ENCODE peak calls at places on chromosomes 11 and 22, in seven cellular contexts. S is AG09319, B is fibroblast of pulmonary artery, P is cardiac muscle cell, M is body of pancreas, X is fibroblast of the aortic adventitia, R is neural crest cell. Y is an unnamed sample.

GRCh38 chr22:49243335-49243734 is 584.3 kb downstream of the BRD1 start:
- DNase-seq in S (no peak), B (no peak), P (no peak), M (no peak), X (no peak), R (no peak), Y (no peak)

GRCh38 chr22:46846832-46847355 is 84.4 kb downstream of the TBC1D22A start:
- DNase-seq in S (no peak), B (no peak), P (no peak), M (no peak), X (no peak), R (no peak), Y (no peak)

GRCh38 chr11:59179121-59179520 is 7.2 kb downstream of the DTX4 start:
- DNase-seq in S (no peak), B (no peak), P (no peak), M (no peak), X (no peak), R (no peak), Y (no peak)

GRCh38 chr11:42521994-42522393 is 789.8 kb upstream of the API5 start:
- DNase-seq in S (no peak), B (peak), P (no peak), M (no peak), X (peak), R (no peak), Y (no peak)

GRCh38 chr11:45652781-45653180 is 12.6 kb downstream of the CHST1 start:
- DNase-seq in S (peak), B (peak), P (no peak), M (no peak), X (peak), R (no peak), Y (no peak)

GRCh38 chr11:35373284-35373933 is 45.9 kb downstream of the SLC1A2 start:
- DNase-seq in S (no peak), B (no peak), P (no peak), M (peak), X (no peak), R (no peak), Y (no peak)

GRCh38 chr11:67118059-67118766 is 850 bp upstream of the KDM2A start:
- DNase-seq in S (no peak), B (no peak), P (no peak), M (peak), X (no peak), R (no peak), Y (peak)

GRCh38 chr11:17642980-17643379 is 76.4 kb upstream of the MYOD1 start:
- DNase-seq in S (no peak), B (no peak), P (no peak), M (no peak), X (no peak), R (no peak), Y (no peak)

GRCh38 chr11:20110908-20111669 is 49.2 kb downstream of the DBX1 start:
- DNase-seq in S (no peak), B (peak), P (peak), M (peak), X (peak), R (peak), Y (no peak)

GRCh38 chr11:12769834-12770345 is 95.7 kb downstream of the TEAD1 start:
- DNase-seq in S (no peak), B (peak), P (no peak), M (no peak), X (peak), R (no peak), Y (no peak)

GRCh38 chr22:31177420-31178162 is 17.6 kb downstream of the RNF185 start:
- DNase-seq in S (peak), B (peak), P (no peak), M (no peak), X (peak), R (no peak), Y (no peak)

GRCh38 chr11:10902301-10902700 is 44.4 kb upstream of the ZBED5 start:
- DNase-seq in S (no peak), B (no peak), P (no peak), M (no peak), X (no peak), R (no peak), Y (no peak)

GRCh38 chr11:88405853-88406252 is 68.3 kb upstream of the CTSC start:
- DNase-seq in S (no peak), B (no peak), P (no peak), M (no peak), X (no peak), R (no peak), Y (no peak)

GRCh38 chr22:49852898-49853894 is at the start of gene ZBED4:
- DNase-seq in S (peak), B (peak), P (peak), M (peak), X (peak), R (peak), Y (no peak)

GRCh38 chr22:38735465-38736256 is 20.1 kb downstream of the SUN2 start:
- DNase-seq in S (no peak), B (no peak), P (no peak), M (peak), X (no peak), R (no peak), Y (no peak)

GRCh38 chr22:48940988-48941902 is 886.4 kb downstream of the BRD1 start:
- DNase-seq in S (no peak), B (no peak), P (no peak), M (no peak), X (no peak), R (no peak), Y (peak)

GRCh38 chr22:22099833-22100812 is 117.5 kb upstream of the TOP3B start:
- DNase-seq in S (no peak), B (peak), P (no peak), M (no peak), X (peak), R (no peak), Y (no peak)

GRCh38 chr11:34363363-34364084 is 5.7 kb upstream of the ABTB2 start:
- DNase-seq in S (no peak), B (no peak), P (no peak), M (no peak), X (no peak), R (no peak), Y (no peak)

GRCh38 chr11:91664521-91664920 is 560.1 kb upstream of the FAT3 start:
- DNase-seq in S (no peak), B (no peak), P (no peak), M (no peak), X (no peak), R (no peak), Y (no peak)

GRCh38 chr22:27732841-27733240 is 68.7 kb downstream of the MN1 start:
- DNase-seq in S (no peak), B (no peak), P (no peak), M (no peak), X (no peak), R (no peak), Y (no peak)

GRCh38 chr11:127493330-127493729 is 492.8 kb upstream of the KIRREL3 start:
- DNase-seq in S (no peak), B (no peak), P (peak), M (no peak), X (no peak), R (peak), Y (no peak)

GRCh38 chr11:124825876-124826275 is 25.7 kb upstream of the MSANTD2 start:
- DNase-seq in S (no peak), B (no peak), P (no peak), M (no peak), X (no peak), R (no peak), Y (no peak)

GRCh38 chr11:57638005-57638760 is 11.5 kb downstream of the YPEL4 start:
- DNase-seq in S (peak), B (peak), P (peak), M (peak), X (peak), R (peak), Y (no peak)

GRCh38 chr11:18743900-18744514 is 18.0 kb upstream of the IGSF22 start:
- DNase-seq in S (no peak), B (no peak), P (no peak), M (no peak), X (no peak), R (no peak), Y (no peak)

GRCh38 chr11:18745251-18745650 is 19.3 kb upstream of the IGSF22 start:
- DNase-seq in S (no peak), B (no peak), P (no peak), M (no peak), X (no peak), R (no peak), Y (no peak)

GRCh38 chr11:18743365-18743764 is 17.4 kb upstream of the IGSF22 start:
- DNase-seq in S (no peak), B (no peak), P (no peak), M (no peak), X (no peak), R (no peak), Y (no peak)

GRCh38 chr11:18739684-18740083 is 13.7 kb upstream of the IGSF22 start:
- DNase-seq in S (no peak), B (no peak), P (no peak), M (no peak), X (no peak), R (no peak), Y (no peak)

GRCh38 chr11:18741783-18742182 is 15.8 kb upstream of the IGSF22 start:
- DNase-seq in S (no peak), B (no peak), P (no peak), M (no peak), X (no peak), R (no peak), Y (no peak)
- TF ChIP-seq CTCF in S (no peak), B (no peak), P (no peak), M (no peak), X (no peak), R (no peak), Y (peak)

DNA sequence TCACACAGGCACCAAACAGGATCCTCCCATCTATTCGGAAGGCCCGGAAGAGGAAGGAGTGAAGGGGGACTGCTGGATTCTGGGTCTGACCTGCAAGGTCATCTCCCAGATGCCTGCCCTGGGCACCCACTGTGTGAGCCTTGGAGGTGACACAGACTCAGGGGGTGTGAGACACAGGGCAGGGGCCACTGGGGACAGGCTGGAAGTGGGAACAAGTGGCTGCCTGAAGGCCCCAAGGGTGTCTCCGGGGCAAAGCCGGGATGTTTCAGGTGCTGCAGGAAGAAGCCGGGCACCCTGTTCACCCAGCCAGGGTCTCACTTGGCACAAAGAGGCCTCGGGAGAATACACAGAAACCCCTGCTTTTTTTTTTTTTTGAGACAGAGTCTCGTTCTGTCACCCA is 385.5 kb downstream of the CTTN start:
- DNase-seq in S (no peak), B (no peak), P (no peak), M (no peak), X (no peak), R (no peak), Y (no peak)
- TF ChIP-seq CTCF in S (no peak), B (no peak), P (no peak), M (no peak), X (no peak), R (no peak), Y (no peak)

GRCh38 chr11:61148016-61148640 is 13.1 kb downstream of the VPS37C start:
- DNase-seq in S (no peak), B (no peak), P (no peak), M (peak), X (no peak), R (no peak), Y (no peak)
- TF ChIP-seq CTCF in S (no peak), B (no peak), P (no peak), M (no peak), X (no peak), R (no peak), Y (no peak)

DNA sequence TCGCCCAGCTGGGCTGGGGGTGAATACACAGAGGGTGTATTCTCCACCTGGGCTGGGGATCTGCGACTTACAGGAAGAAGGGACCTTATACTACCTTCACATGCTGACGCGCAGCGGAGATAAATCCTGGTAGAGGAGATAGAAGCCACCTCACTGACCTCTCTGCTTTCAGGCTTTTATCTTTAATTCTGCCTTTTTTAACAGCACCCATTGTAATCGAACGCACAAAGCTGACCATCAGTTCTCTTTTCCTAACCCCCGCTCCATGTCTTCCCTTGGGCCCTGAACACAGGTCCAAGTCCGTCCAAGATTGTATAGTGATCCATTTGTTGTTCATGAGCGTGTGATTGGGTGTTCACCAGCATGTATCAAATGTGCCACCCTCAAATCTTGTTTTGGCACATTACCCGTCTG is 664 bp upstream of the LAMTOR1 start:
- DNase-seq in S (no peak), B (no peak), P (no peak), M (no peak), X (no peak), R (no peak), Y (no peak)
- TF ChIP-seq CTCF in S (no peak), B (no peak), P (peak), M (no peak), X (no peak), R (peak), Y (peak)

GRCh38 chr11:13923182-13923581 is 39.3 kb upstream of the SPON1 start:
- DNase-seq in S (no peak), B (no peak), P (no peak), M (no peak), X (no peak), R (no peak), Y (no peak)
- TF ChIP-seq CTCF in S (no peak), B (no peak), P (no peak), M (no peak), X (no peak), R (no peak), Y (no peak)

GRCh38 chr11:76491644-76492043 is 46.8 kb downstream of the EMSY start:
- DNase-seq in S (no peak), B (no peak), P (no peak), M (no peak), X (no peak), R (no peak), Y (no peak)
- TF ChIP-seq CTCF in S (no peak), B (no peak), P (no peak), M (no peak), X (no peak), R (no peak), Y (peak)

DNA sequence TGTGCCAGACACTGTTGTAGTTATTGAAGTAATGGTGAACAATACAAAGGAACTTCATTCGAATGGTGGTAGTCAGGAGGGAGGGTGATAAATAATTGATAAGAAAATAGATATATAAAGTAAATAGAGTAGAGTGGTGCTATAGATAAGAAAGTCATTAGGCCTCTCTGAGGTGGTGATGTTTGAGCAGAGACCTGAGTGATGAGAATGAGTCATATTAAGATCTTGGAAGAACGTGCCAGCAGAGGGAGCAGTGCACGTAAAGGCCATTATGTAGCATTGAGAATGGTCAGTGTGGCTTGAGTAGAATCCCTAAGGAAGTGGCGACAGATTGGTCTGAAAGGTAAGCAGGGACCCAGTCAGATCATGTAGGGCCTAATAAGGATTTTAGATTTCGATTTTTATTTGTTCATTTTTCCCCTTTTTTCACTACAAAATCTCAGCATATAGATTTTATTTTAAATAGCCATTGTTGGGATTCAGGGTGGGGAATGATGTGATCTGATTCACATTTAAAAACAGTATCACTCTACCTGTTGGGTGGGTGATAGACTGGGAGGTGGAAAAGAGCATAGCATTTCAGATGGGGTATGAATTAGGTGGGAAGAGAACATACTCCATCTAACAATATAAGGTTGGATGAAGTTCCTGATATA is 44.7 kb downstream of the CCDC90B start:
- DNase-seq in S (peak), B (peak), P (peak), M (peak), X (peak), R (peak), Y (no peak)
- TF ChIP-seq CTCF in S (peak), B (peak), P (peak), M (peak), X (peak), R (peak), Y (peak)

DNA sequence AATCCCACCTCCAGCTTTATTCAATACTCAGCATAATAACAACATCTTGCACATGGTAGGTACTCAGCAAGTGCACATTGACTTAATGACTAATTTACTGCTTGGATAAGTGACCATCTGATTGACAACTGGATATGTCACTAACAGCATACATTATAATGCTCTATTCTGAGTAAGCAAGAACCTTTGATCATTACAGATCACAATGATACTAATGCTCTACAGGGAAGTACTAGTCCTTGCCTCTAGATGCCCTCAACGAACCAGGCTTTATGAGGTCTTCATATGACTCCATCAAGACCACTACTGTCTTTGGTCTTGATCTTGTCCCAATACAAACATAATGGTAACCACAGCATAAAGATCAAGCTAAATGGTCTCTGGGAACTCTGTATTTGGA is 167.6 kb upstream of the MTMR2 start:
- DNase-seq in S (no peak), B (no peak), P (no peak), M (no peak), X (peak), R (no peak), Y (no peak)
- TF ChIP-seq CTCF in S (no peak), B (no peak), P (no peak), M (no peak), X (peak), R (no peak), Y (peak)

Y was measured in chondrocyte.